ENCODE peak calls at places on chromosome 17, in seven cellular contexts. K is HEK293T, G is H54, V is endothelial cell, Y is GM12865, B is GM23248, O is NCI-H1105 treated with DMSO at 0.1 percent for 48 hours. N is an unnamed sample.

GRCh38 chr17:63698381-63698885 is 1.5 kb downstream of the LIMD2 start:
- DNase-seq in K (no peak), G (no peak), V (no peak), Y (no peak), B (no peak), O (no peak), N (peak; percentile 25)

GRCh38 chr17:34847939-34848338 is 113.3 kb downstream of the CCT6B start:
- DNase-seq in K (no peak), G (no peak), V (no peak), Y (no peak), B (no peak), O (no peak), N (no peak)

GRCh38 chr17:29555840-29556239 is 11.0 kb downstream of the ABHD15 start:
- DNase-seq in K (no peak), G (no peak), V (no peak), Y (no peak), B (no peak), O (no peak), N (no peak)

GRCh38 chr17:45231481-45232116 is 9.9 kb downstream of the FMNL1 start:
- DNase-seq in K (peak; percentile 51), G (no peak), V (peak; percentile 49), Y (peak; percentile 46), B (no peak), O (no peak), N (no peak)

GRCh38 chr17:72590882-72591499 is 470.2 kb downstream of the SOX9 start:
- DNase-seq in K (no peak), G (peak; percentile 35), V (no peak), Y (no peak), B (peak; percentile 29), O (peak; percentile 7), N (no peak)

GRCh38 chr17:80348551-80349436 is 66.2 kb upstream of the ENDOV start:
- DNase-seq in K (no peak), G (peak; percentile 40), V (no peak), Y (no peak), B (no peak), O (no peak), N (no peak)

GRCh38 chr17:74840989-74841666 is 18.6 kb downstream of the GRIN2C start:
- DNase-seq in K (no peak), G (no peak), V (no peak), Y (no peak), B (peak; percentile 70), O (no peak), N (no peak)

GRCh38 chr17:51097708-51098446 is 22.8 kb downstream of the SPAG9 start:
- DNase-seq in K (no peak), G (no peak), V (no peak), Y (no peak), B (no peak), O (no peak), N (peak; percentile 9)

GRCh38 chr17:80122026-80122575 is 20.7 kb downstream of the GAA start:
- DNase-seq in K (no peak), G (no peak), V (no peak), Y (no peak), B (no peak), O (no peak), N (no peak)

GRCh38 chr17:48131216-48131824 is 23.8 kb downstream of the SNX11 start:
- DNase-seq in K (peak; percentile 82), G (peak; percentile 77), V (peak; percentile 72), Y (peak; percentile 76), B (peak; percentile 75), O (peak; percentile 59), N (peak; percentile 30)

GRCh38 chr17:81486174-81486810 is 26.3 kb downstream of the ACTG1 start:
- DNase-seq in K (no peak), G (no peak), V (no peak), Y (no peak), B (no peak), O (no peak), N (no peak)

GRCh38 chr17:5241861-5242671 is 7.4 kb upstream of the SCIMP start:
- DNase-seq in K (no peak), G (no peak), V (no peak), Y (peak; percentile 84), B (no peak), O (no peak), N (no peak)

GRCh38 chr17:73585583-73585982 is 58.7 kb downstream of the SDK2 start:
- DNase-seq in K (no peak), G (no peak), V (no peak), Y (peak; percentile 7), B (no peak), O (no peak), N (no peak)

GRCh38 chr17:73586921-73587680 is 57.1 kb downstream of the SDK2 start:
- DNase-seq in K (peak; percentile 26), G (peak; percentile 38), V (no peak), Y (no peak), B (peak; percentile 22), O (no peak), N (no peak)

GRCh38 chr17:22217135-22217534 is 524.8 kb downstream of the KCNJ18 start:
- DNase-seq in K (no peak), G (no peak), V (peak; percentile 16), Y (no peak), B (no peak), O (no peak), N (no peak)

GRCh38 chr17:77735051-77735340 is 223.5 kb upstream of the TNRC6C start:
- DNase-seq in K (no peak), G (no peak), V (no peak), Y (no peak), B (no peak), O (no peak), N (no peak)

GRCh38 chr17:57913576-57914273 is 41.5 kb downstream of the CUEDC1 start:
- DNase-seq in K (no peak), G (no peak), V (no peak), Y (no peak), B (peak; percentile 55), O (no peak), N (no peak)

GRCh38 chr17:64028874-64029464 is 8.5 kb upstream of the ICAM2 start:
- DNase-seq in K (peak; percentile 71), G (peak; percentile 73), V (peak; percentile 69), Y (peak; percentile 84), B (peak; percentile 81), O (peak; percentile 18), N (peak; percentile 31)

GRCh38 chr17:65000798-65001197 is 55.7 kb downstream of the GNA13 start:
- DNase-seq in K (no peak), G (no peak), V (no peak), Y (no peak), B (no peak), O (no peak), N (no peak)

GRCh38 chr17:60887607-60888028 is 210.0 kb downstream of the BCAS3 start:
- DNase-seq in K (no peak), G (no peak), V (no peak), Y (no peak), B (no peak), O (peak; percentile 45), N (no peak)

GRCh38 chr17:82754297-82755208 is 2.7 kb downstream of the TBCD start:
- DNase-seq in K (peak; percentile 65), G (no peak), V (no peak), Y (no peak), B (no peak), O (no peak), N (no peak)

GRCh38 chr17:75047398-75048098 is 523 bp downstream of the KCTD2 start:
- DNase-seq in K (no peak), G (no peak), V (peak; percentile 31), Y (peak; percentile 33), B (peak; percentile 48), O (no peak), N (no peak)

GRCh38 chr17:79427621-79428539 is 183.0 kb downstream of the RBFOX3 start:
- DNase-seq in K (no peak), G (no peak), V (no peak), Y (no peak), B (no peak), O (no peak), N (no peak)

GRCh38 chr17:27532269-27533067 is 76.2 kb downstream of the KSR1 start:
- DNase-seq in K (no peak), G (no peak), V (no peak), Y (no peak), B (no peak), O (no peak), N (no peak)

GRCh38 chr17:78251773-78252103 is 20.3 kb downstream of the TMEM235 start:
- DNase-seq in K (no peak), G (no peak), V (no peak), Y (no peak), B (no peak), O (no peak), N (no peak)

GRCh38 chr17:66737524-66737923 is 97.4 kb upstream of the CACNG5 start:
- DNase-seq in K (no peak), G (no peak), V (peak; percentile 36), Y (no peak), B (peak; percentile 90), O (no peak), N (no peak)

GRCh38 chr17:58089111-58089510 is 5.9 kb downstream of the DYNLL2 start:
- DNase-seq in K (no peak), G (no peak), V (no peak), Y (no peak), B (no peak), O (no peak), N (no peak)

GRCh38 chr17:74430706-74431567 is 951 bp upstream of the GPRC5C start:
- DNase-seq in K (peak; percentile 63), G (peak; percentile 82), V (peak; percentile 63), Y (peak; percentile 63), B (peak; percentile 85), O (peak; percentile 25), N (no peak)

GRCh38 chr17:81508639-81509047 is 4.0 kb downstream of the ACTG1 start:
- DNase-seq in K (no peak), G (no peak), V (no peak), Y (peak; percentile 82), B (peak; percentile 63), O (no peak), N (no peak)

N was measured in stimulated activated naive CD4-positive, alpha-beta T cell.